ENCODE peak calls at places on chromosomes 4 and X, in seven cellular contexts. Q, G, Y, B, X, Z and H are unnamed samples.

GRCh38 chrX:133335027-133335426 is 80.3 kb downstream of the GPC4 start:
- DNase-seq in Z (no peak), Q (no peak), X (no peak), G (no peak), B (peak; percentile 58), Y (peak; percentile 15), H (peak; percentile 14)

GRCh38 chr4:2935762-2936743 is 27.2 kb downstream of the NOP14 start:
- DNase-seq in Y (no peak), X (no peak), G (no peak), B (no peak), Q (peak; percentile 48), Z (no peak), H (peak; percentile 42)

GRCh38 chr4:139297001-139297410 is 4.3 kb upstream of the NAA15 start:
- DNase-seq in Q (no peak), Z (no peak), X (no peak), G (no peak), Y (no peak), B (no peak), H (no peak)

GRCh38 chrX:21946925-21947641 is 6.6 kb downstream of the SMS start:
- DNase-seq in Y (no peak), Z (no peak), Q (no peak), B (peak; percentile 45), X (no peak), G (peak; percentile 51), H (peak; percentile 50)

GRCh38 chr4:52244773-52245360 is 193.8 kb downstream of the SPATA18 start:
- DNase-seq in Y (no peak), Q (no peak), Z (no peak), X (no peak), B (no peak), G (no peak), H (no peak)

GRCh38 chrX:107673933-107674479 is 45.7 kb downstream of the PRPS1 start:
- DNase-seq in Y (no peak), Q (peak; percentile 97), Z (peak; percentile 58), G (no peak), X (peak; percentile 61), B (no peak), H (peak; percentile 36)

GRCh38 chrX:13087322-13088154 is 43.1 kb upstream of the FAM9C start:
- DNase-seq in B (no peak), G (no peak), Z (no peak), Q (peak; percentile 72), Y (no peak), X (no peak), H (no peak)

GRCh38 chr4:57926311-57926710 is 816.1 kb upstream of the IGFBP7 start:
- DNase-seq in Q (no peak), G (no peak), Z (no peak), B (no peak), X (no peak), Y (no peak), H (no peak)

GRCh38 chr4:35250771-35251170 is 993.5 kb downstream of the ARAP2 start:
- DNase-seq in B (no peak), Y (no peak), Q (no peak), Z (no peak), X (no peak), G (no peak), H (no peak)

GRCh38 chr4:114654607-114655006 is 56.0 kb downstream of the UGT8 start:
- DNase-seq in Z (no peak), G (no peak), X (no peak), B (no peak), Y (no peak), Q (no peak), H (no peak)

GRCh38 chr4:150938417-150938816 is 76.7 kb downstream of the LRBA start:
- DNase-seq in Q (no peak), X (no peak), Z (no peak), Y (no peak), G (no peak), B (no peak), H (no peak)

GRCh38 chrX:18654873-18655836 is 16.8 kb downstream of the RS1 start:
- DNase-seq in Y (no peak), Z (no peak), Q (no peak), X (no peak), G (peak; percentile 19), B (no peak), H (no peak)

GRCh38 chrX:78796916-78797315 is 49.4 kb downstream of the LPAR4 start:
- DNase-seq in G (no peak), Q (no peak), Y (no peak), X (no peak), B (no peak), Z (no peak), H (no peak)

GRCh38 chr4:92021788-92022187 is 282.0 kb upstream of the GRID2 start:
- DNase-seq in B (no peak), G (no peak), X (no peak), Q (no peak), Z (no peak), Y (no peak), H (no peak)

GRCh38 chr4:149980941-149981340 is 97.3 kb upstream of the DCLK2 start:
- DNase-seq in Q (peak; percentile 23), G (no peak), X (no peak), B (peak; percentile 77), Z (peak; percentile 3), Y (peak; percentile 67), H (peak; percentile 63)

GRCh38 chrX:12949927-12950656 is 24.8 kb upstream of the TMSB4X start:
- DNase-seq in B (peak; percentile 92), G (no peak), Z (peak; percentile 67), Y (no peak), X (no peak), Q (peak; percentile 86), H (no peak)

GRCh38 chrX:108464604-108465003 is 25.0 kb downstream of the COL4A5 start:
- DNase-seq in G (no peak), X (no peak), Q (no peak), B (no peak), Y (no peak), Z (no peak), H (no peak)

GRCh38 chr4:57044996-57045395 is 65.2 kb downstream of the IGFBP7 start:
- DNase-seq in Q (no peak), Z (no peak), B (no peak), Y (no peak), G (no peak), X (no peak), H (no peak)

GRCh38 chrX:39753296-39753996 is 344.3 kb downstream of the BCOR start:
- DNase-seq in X (no peak), Z (no peak), G (no peak), Y (no peak), B (no peak), Q (no peak), H (no peak)

GRCh38 chr4:55609393-55609821 is 17.4 kb upstream of the PDCL2 start:
- DNase-seq in Q (no peak), Y (no peak), X (no peak), B (no peak), G (no peak), Z (no peak), H (no peak)

GRCh38 chr4:124435276-124435675 is 277.3 kb downstream of the ANKRD50 start:
- DNase-seq in G (no peak), Z (no peak), X (no peak), Q (no peak), Y (no peak), B (no peak), H (no peak)

GRCh38 chr4:2650276-2650675 is 105.9 kb downstream of the TNIP2 start:
- DNase-seq in X (no peak), Y (no peak), Q (no peak), B (peak; percentile 24), Z (no peak), G (no peak), H (no peak)

GRCh38 chr4:169604131-169604900 is 8.1 kb downstream of the NEK1 start:
- DNase-seq in G (no peak), Q (no peak), Y (no peak), B (no peak), X (no peak), Z (no peak), H (no peak)

GRCh38 chr4:101667348-101667747 is 123.2 kb upstream of the BANK1 start:
- DNase-seq in G (no peak), B (no peak), Z (no peak), Q (no peak), X (no peak), Y (no peak), H (no peak)

GRCh38 chr4:1345905-1346780 is 865 bp upstream of the UVSSA start:
- DNase-seq in X (no peak), B (peak; percentile 87), Y (peak; percentile 61), Q (peak; percentile 44), G (peak; percentile 15), Z (no peak), H (peak; percentile 85)

GRCh38 chrX:49139713-49140112 is 16.2 kb upstream of the GPKOW start:
- DNase-seq in G (no peak), X (no peak), Q (no peak), Y (no peak), B (no peak), Z (no peak), H (no peak)

GRCh38 chr4:81164623-81165416 is 50.2 kb downstream of the PRKG2 start:
- DNase-seq in G (no peak), Y (no peak), Q (no peak), X (no peak), B (no peak), Z (no peak), H (no peak)

GRCh38 chr4:76745264-76745663 is 152.7 kb downstream of the SOWAHB start:
- DNase-seq in Z (no peak), Y (no peak), B (no peak), Q (no peak), X (no peak), G (no peak), H (no peak)

GRCh38 chr4:152100378-152101201 is 339.8 kb upstream of the GATB start:
- DNase-seq in Z (peak; percentile 46), X (no peak), Q (peak; percentile 88), B (peak; percentile 62), Y (no peak), G (no peak), H (no peak)

GRCh38 chr4:108834787-108835384 is 72.0 kb upstream of the ETNPPL start:
- DNase-seq in Y (no peak), G (no peak), Q (no peak), X (no peak), Z (no peak), B (no peak), H (peak; percentile 30)